ENCODE peak calls at places on chromosomes 7 and 10, in five cellular contexts. V is K562, N is SK-N-SH, R is HepG2, T is HCT116. M is an unnamed sample.

GRCh38 chr10:71964669-71965515 is 697 bp downstream of the CHST3 start:
- DNase-seq in T (no peak), V (no peak), R (no peak), N (peak), M (peak)

GRCh38 chr7:6640246-6640721 is 3.2 kb downstream of the ZNF316 start:
- DNase-seq in N (no peak), T (no peak), V (peak), R (no peak), M (no peak)

GRCh38 chr10:113426181-113426837 is 126.5 kb upstream of the HABP2 start:
- DNase-seq in T (no peak), N (peak), R (no peak), V (no peak), M (peak)

GRCh38 chr10:82981137-82981723 is 1106.2 kb downstream of the NRG3 start:
- DNase-seq in T (no peak), N (no peak), R (no peak), V (no peak), M (peak)

GRCh38 chr7:77811895-77812685 is 13.5 kb downstream of the PHTF2 start:
- DNase-seq in R (peak), T (no peak), N (no peak), V (no peak), M (peak)

GRCh38 chr7:111508387-111508786 is 53.9 kb downstream of the IMMP2L start:
- DNase-seq in T (no peak), N (no peak), V (no peak), R (no peak), M (no peak)

GRCh38 chr10:3723706-3724225 is 61.2 kb downstream of the KLF6 start:
- DNase-seq in R (no peak), N (no peak), V (no peak), T (no peak), M (no peak)

GRCh38 chr7:91287685-91288084 is 23.5 kb downstream of the FZD1 start:
- DNase-seq in N (no peak), R (no peak), V (no peak), T (no peak), M (no peak)

GRCh38 chr10:87064651-87065050 is 30.0 kb downstream of the GLUD1 start:
- DNase-seq in V (no peak), T (no peak), N (no peak), R (no peak), M (no peak)

GRCh38 chr7:51028128-51028830 is 245.6 kb upstream of the GRB10 start:
- DNase-seq in V (no peak), N (no peak), T (no peak), R (no peak), M (no peak)

GRCh38 chr10:87860156-87860795 is 3.1 kb downstream of the KLLN start:
- DNase-seq in N (peak), V (no peak), T (no peak), R (peak), M (peak)

GRCh38 chr7:95334434-95334833 is 10.1 kb upstream of the PON1 start:
- DNase-seq in N (no peak), V (no peak), R (no peak), T (no peak), M (no peak)

GRCh38 chr7:107933386-107934013 is 42.5 kb downstream of the DLD start:
- DNase-seq in R (no peak), T (no peak), N (no peak), V (no peak), M (no peak)

GRCh38 chr7:135260470-135260869 is 26.8 kb downstream of the STRA8 start:
- DNase-seq in T (no peak), V (no peak), R (no peak), N (no peak), M (no peak)

GRCh38 chr10:73264423-73264822 is 12.0 kb upstream of the MRPS16 start:
- DNase-seq in T (no peak), R (no peak), V (no peak), N (no peak), M (no peak)

GRCh38 chr7:17142831-17143541 is 155.5 kb upstream of the AHR start:
- DNase-seq in N (no peak), R (peak), T (no peak), V (no peak), M (no peak)

GRCh38 chr7:116271980-116272886 is 61.9 kb downstream of the TES start:
- DNase-seq in V (no peak), T (peak), N (peak), R (no peak), M (no peak)

GRCh38 chr7:100166317-100166940 is 2.0 kb downstream of the GAL3ST4 start:
- DNase-seq in R (no peak), N (peak), T (no peak), V (no peak), M (no peak)

GRCh38 chr10:88923525-88923924 is 29.0 kb downstream of the ACTA2 start:
- DNase-seq in T (no peak), N (no peak), V (no peak), R (no peak), M (no peak)

GRCh38 chr10:110498982-110499795 is 1.5 kb downstream of the DUSP5 start:
- DNase-seq in T (no peak), V (no peak), R (peak), N (no peak), M (peak)

GRCh38 chr10:51689536-51689935 is 9.9 kb downstream of the CSTF2T start:
- DNase-seq in T (no peak), V (no peak), N (no peak), R (no peak), M (no peak)

GRCh38 chr10:75405201-75406143 is 3.9 kb upstream of the ZNF503 start:
- DNase-seq in V (no peak), T (no peak), N (peak), R (peak), M (no peak)

GRCh38 chr10:77080361-77081027 is 557.1 kb downstream of the KCNMA1 start:
- DNase-seq in T (no peak), N (no peak), V (no peak), R (no peak), M (no peak)

GRCh38 chr7:77338883-77339629 is 77.1 kb downstream of the GSAP start:
- DNase-seq in T (no peak), N (no peak), R (peak), V (no peak), M (no peak)

GRCh38 chr10:6399241-6399701 is 180.8 kb downstream of the PRKCQ start:
- DNase-seq in T (no peak), N (no peak), V (no peak), R (no peak), M (no peak)

GRCh38 chr10:76509501-76509900 is 1078.1 kb downstream of the LRMDA start:
- DNase-seq in T (no peak), R (no peak), V (no peak), N (no peak), M (no peak)

GRCh38 chr10:74910604-74911355 is 84.4 kb downstream of the KAT6B start:
- DNase-seq in V (no peak), N (no peak), R (no peak), T (no peak), M (no peak)

GRCh38 chr7:151366141-151366871 is 24.7 kb downstream of the NUB1 start:
- DNase-seq in N (no peak), V (no peak), T (no peak), R (no peak), M (no peak)

GRCh38 chr7:97024209-97025129 is at the start of gene DLX5:
- DNase-seq in T (no peak), R (peak), V (no peak), N (peak), M (peak)

GRCh38 chr7:51292596-51292995 is 24.0 kb downstream of the COBL start:
- DNase-seq in T (no peak), R (no peak), V (no peak), N (no peak), M (no peak)

GRCh38 chr7:116522247-116522646 is 2.6 kb upstream of the CAV1 start:
- DNase-seq in R (peak), N (no peak), V (no peak), T (peak), M (no peak)

GRCh38 chr7:30472771-30473392 is 5.7 kb downstream of the NOD1 start:
- DNase-seq in N (no peak), V (no peak), T (no peak), R (no peak), M (no peak)

GRCh38 chr10:32073676-32074075 is 17.5 kb upstream of the KIF5B start:
- DNase-seq in V (no peak), T (no peak), R (no peak), N (no peak), M (no peak)

DNA sequence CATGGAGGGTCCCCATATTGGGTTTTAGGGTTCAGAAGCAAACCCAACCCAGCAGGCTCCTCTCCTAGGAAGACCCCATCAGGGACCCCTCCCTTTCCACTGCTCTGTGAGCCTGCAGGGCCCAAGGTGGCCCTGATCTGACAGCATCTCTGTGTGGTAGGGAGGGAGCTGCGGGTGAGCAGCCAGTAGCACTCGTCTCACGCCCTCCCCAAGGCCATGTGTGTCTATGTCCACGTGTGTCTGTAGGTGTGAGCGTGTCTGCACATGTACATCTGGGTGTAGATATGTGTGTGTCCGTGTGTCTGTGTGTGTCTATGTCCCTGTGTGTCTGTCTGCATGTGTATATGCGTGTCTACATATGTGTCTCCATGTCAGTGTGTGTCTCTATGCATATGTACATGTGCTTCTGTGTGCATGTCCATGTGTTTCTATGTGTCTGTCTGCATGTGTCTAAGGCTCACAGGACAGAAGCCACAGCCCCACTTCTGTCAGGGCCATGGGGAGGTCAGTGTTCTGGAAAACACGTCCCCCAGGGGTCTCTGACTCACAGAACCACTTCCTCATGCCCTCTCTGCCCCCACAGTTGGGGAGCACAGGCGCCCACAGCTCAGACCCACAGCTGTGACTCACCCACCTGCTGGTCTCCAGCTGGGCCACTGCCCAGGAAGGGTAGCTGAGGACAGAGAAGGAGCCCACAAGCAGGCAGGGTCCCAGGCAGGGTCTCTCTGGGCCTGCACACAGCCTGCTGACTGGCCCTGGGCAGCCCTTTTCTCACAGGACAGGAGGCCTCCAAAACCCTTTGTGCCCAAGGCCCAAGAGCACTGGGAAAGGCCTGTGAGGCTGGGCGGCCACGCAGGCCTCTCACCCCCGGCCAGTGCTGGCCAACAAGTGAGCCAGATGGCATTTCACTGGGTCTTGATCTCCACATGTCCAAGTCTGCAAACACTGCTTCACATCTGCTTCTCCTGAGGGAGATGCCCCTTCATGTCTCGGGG is 103.1 kb upstream of the FAM20C start:
- DNase-seq in N (no peak), R (no peak), T (no peak), V (no peak), M (no peak)
- TF ChIP-seq JUND in N (no peak), R (no peak), T (no peak), V (no peak), M (no peak)

DNA sequence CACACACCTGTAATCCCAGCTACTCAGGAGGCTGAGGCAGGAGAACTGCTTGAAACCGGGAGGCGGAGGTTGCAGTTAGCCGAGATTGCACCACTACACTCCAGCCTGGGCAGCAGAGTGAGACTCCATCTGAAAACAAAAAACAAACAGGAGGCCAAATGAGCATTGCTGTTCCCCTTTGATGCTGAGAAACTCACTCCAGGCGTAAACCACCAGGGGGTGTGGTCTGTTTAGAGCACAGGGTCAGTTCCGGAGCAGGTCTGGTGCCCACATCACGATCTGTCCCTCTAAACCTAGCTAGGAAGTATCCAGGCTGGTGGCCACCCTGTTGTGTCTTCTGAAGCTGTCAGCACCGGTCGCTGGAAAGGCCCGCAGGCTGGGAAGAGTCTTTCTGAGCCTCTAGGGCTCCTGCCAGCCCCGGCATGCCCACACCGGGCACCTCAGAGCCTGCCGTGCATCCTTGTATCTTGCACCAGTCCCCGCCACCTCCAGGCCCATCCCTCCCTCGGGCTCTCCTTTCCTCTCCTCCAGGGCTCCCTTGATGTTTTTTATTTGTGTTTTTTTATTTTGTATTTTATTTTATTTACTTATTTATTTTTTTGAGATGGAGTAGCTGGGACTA is 66.3 kb upstream of the SH2B2 start:
- DNase-seq in V (no peak), T (no peak), R (no peak), N (no peak), M (no peak)
- TF ChIP-seq JUND in V (no peak), T (no peak), R (no peak), N (no peak), M (no peak)

GRCh38 chr10:99941942-99942835 is 67.6 kb downstream of the DNMBP start:
- DNase-seq in N (no peak), R (no peak), T (no peak), V (no peak), M (no peak)

GRCh38 chr10:99944860-99945259 is 64.9 kb downstream of the DNMBP start:
- DNase-seq in R (no peak), T (no peak), N (no peak), V (no peak), M (no peak)

GRCh38 chr10:99943908-99944307 is 65.8 kb downstream of the DNMBP start:
- DNase-seq in V (no peak), R (no peak), T (no peak), N (no peak), M (no peak)

DNA sequence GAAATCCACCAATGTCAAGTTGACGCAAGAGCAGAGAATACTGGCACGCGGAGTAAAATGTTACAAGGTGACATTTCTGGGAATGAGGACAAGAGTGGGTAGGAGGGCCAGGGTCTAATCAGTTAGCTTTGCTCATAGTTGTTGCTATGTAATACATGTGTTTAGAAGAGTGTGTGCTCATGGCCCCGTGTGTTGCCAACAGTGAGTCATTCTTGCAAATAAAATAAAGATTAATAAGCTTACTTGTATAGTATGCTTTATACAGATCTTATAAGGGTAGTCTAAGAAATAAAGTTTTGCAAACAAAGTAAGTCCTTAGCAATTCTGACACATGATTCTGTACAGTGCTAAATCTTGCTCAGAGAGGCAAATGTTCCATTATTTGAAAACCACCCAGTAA is 64.5 kb downstream of the DNMBP start:
- DNase-seq in T (no peak), N (no peak), V (no peak), R (no peak), M (no peak)
- TF ChIP-seq JUND in T (no peak), N (no peak), V (no peak), R (no peak), M (no peak)

DNA sequence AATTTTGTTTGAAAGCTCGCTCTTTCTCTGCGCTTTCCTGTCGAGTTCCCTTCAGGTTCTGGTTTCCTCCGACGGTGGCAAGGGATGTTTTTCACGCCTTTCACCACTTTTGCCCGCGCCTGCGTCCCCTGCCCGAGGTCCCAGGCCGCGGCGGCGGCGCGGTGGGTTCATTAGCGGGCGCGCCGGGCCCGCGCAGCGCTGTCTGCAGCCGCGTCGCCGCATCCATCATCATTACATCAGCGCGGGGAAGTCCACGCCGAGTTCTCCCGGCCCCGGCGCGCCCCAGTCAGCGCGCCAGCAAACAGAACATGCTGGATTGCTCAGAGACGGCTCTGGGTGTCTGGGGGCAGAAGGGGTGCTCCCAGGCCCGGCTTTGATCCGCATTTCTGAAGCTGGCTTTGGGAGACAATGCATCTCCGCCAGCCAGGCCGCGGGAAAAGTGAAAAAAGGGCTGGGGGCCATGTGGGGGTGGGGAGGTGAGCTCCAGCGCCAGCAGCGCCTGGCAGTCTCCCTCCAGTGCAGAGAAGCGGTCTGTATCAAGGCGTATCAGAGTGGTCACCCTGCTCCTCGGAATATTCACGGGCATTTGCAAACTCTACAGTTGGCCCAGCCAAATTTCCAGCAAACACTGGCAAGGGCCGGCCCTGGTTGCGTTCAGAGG is 8.9 kb downstream of the GLI3 start:
- DNase-seq in R (no peak), N (no peak), T (no peak), V (no peak), M (no peak)
- TF ChIP-seq JUND in R (no peak), N (no peak), T (no peak), V (no peak), M (no peak)

GRCh38 chr10:52771534-52772455 is 789 bp downstream of the MBL2 start:
- DNase-seq in T (no peak), R (peak), V (no peak), N (no peak), M (no peak)
- TF ChIP-seq JUND in T (no peak), R (no peak), V (no peak), N (no peak), M (no peak)

GRCh38 chr7:963236-964078 is 9.0 kb upstream of the ADAP1 start:
- DNase-seq in N (peak), V (no peak), T (no peak), R (no peak), M (peak)
- TF ChIP-seq JUND in N (no peak), V (no peak), T (no peak), R (no peak), M (no peak)

GRCh38 chr7:34759477-34760125 is 101.6 kb downstream of the NPSR1 start:
- DNase-seq in V (peak), N (peak), R (peak), T (peak), M (peak)
- TF ChIP-seq JUND in V (no peak), N (no peak), R (no peak), T (no peak), M (no peak)

GRCh38 chr10:1645896-1646295 is 91.4 kb downstream of the ADARB2 start:
- DNase-seq in V (no peak), R (no peak), N (no peak), T (no peak), M (no peak)
- TF ChIP-seq JUND in V (no peak), R (no peak), N (no peak), T (no peak), M (no peak)

DNA sequence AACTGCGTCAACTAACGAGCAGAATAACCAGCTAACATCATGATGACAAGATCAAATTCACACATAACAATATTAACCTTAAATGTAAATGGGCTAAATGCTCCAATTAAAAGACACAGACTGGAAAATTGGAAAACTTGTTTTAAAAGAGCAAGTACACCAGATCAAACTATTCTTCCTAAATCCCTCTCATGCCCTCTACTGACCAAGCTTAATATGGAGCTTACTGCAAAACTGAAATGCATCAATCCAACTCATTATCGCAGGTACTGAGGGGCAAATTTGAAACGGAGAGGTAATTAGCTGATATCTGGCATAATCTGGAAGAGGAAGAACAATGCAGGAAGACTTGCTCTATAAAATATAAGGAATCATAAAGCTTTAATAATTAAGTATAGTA is 1223.8 kb downstream of the NXPH1 start:
- DNase-seq in N (no peak), V (no peak), R (no peak), T (no peak), M (peak)
- TF ChIP-seq JUND in N (no peak), V (no peak), R (no peak), T (no peak), M (no peak)

M was measured in T47D.